ENCODE peak calls at places on chromosomes 2 and 18, in seven cellular contexts. One of them, this sample, is unnamed.

GRCh38 chr18:72672364-72673151 is 128.4 kb upstream of the CBLN2 start:
- DNase-seq in tibial artery: no peak
- DNase-seq in neuronal stem cell: peak
- DNase-seq in stimulated activated naive CD4-positive, alpha-beta T cell treated with Interleukin-2 at 50 U/mL for 16 hours: no peak
- DNase-seq in hypothalamus: no peak
- DNase-seq in vagina: no peak
- DNase-seq in DND-41: peak
- DNase-seq in this sample: no peak

GRCh38 chr2:79393107-79393506 is 119.7 kb upstream of the CTNNA2 start:
- DNase-seq in tibial artery: no peak
- DNase-seq in neuronal stem cell: no peak
- DNase-seq in stimulated activated naive CD4-positive, alpha-beta T cell treated with Interleukin-2 at 50 U/mL for 16 hours: no peak
- DNase-seq in hypothalamus: no peak
- DNase-seq in vagina: no peak
- DNase-seq in DND-41: no peak
- DNase-seq in this sample: no peak

GRCh38 chr2:83006991-83007390 is 1452.1 kb downstream of the SUCLG1 start:
- DNase-seq in tibial artery: no peak
- DNase-seq in neuronal stem cell: no peak
- DNase-seq in stimulated activated naive CD4-positive, alpha-beta T cell treated with Interleukin-2 at 50 U/mL for 16 hours: no peak
- DNase-seq in hypothalamus: no peak
- DNase-seq in vagina: no peak
- DNase-seq in DND-41: no peak
- DNase-seq in this sample: no peak

GRCh38 chr2:45255568-45255967 is 246.3 kb upstream of the SIX2 start:
- DNase-seq in tibial artery: no peak
- DNase-seq in neuronal stem cell: no peak
- DNase-seq in stimulated activated naive CD4-positive, alpha-beta T cell treated with Interleukin-2 at 50 U/mL for 16 hours: no peak
- DNase-seq in hypothalamus: no peak
- DNase-seq in vagina: peak
- DNase-seq in DND-41: no peak
- DNase-seq in this sample: no peak

GRCh38 chr2:38260469-38260868 is 116.6 kb downstream of the ATL2 start:
- DNase-seq in tibial artery: no peak
- DNase-seq in neuronal stem cell: no peak
- DNase-seq in stimulated activated naive CD4-positive, alpha-beta T cell treated with Interleukin-2 at 50 U/mL for 16 hours: no peak
- DNase-seq in hypothalamus: no peak
- DNase-seq in vagina: no peak
- DNase-seq in DND-41: no peak
- DNase-seq in this sample: no peak

GRCh38 chr18:79926306-79926705 is 25.1 kb downstream of the SLC66A2 start:
- DNase-seq in tibial artery: peak
- DNase-seq in neuronal stem cell: no peak
- DNase-seq in stimulated activated naive CD4-positive, alpha-beta T cell treated with Interleukin-2 at 50 U/mL for 16 hours: no peak
- DNase-seq in hypothalamus: no peak
- DNase-seq in vagina: no peak
- DNase-seq in DND-41: no peak
- DNase-seq in this sample: peak

GRCh38 chr2:45119038-45119437 is 109.8 kb upstream of the SIX2 start:
- DNase-seq in tibial artery: no peak
- DNase-seq in neuronal stem cell: no peak
- DNase-seq in stimulated activated naive CD4-positive, alpha-beta T cell treated with Interleukin-2 at 50 U/mL for 16 hours: no peak
- DNase-seq in hypothalamus: no peak
- DNase-seq in vagina: no peak
- DNase-seq in DND-41: no peak
- DNase-seq in this sample: no peak

GRCh38 chr2:6913415-6914157 is 3.6 kb upstream of the RNF144A start:
- DNase-seq in tibial artery: no peak
- DNase-seq in neuronal stem cell: no peak
- DNase-seq in stimulated activated naive CD4-positive, alpha-beta T cell treated with Interleukin-2 at 50 U/mL for 16 hours: peak
- DNase-seq in hypothalamus: no peak
- DNase-seq in vagina: no peak
- DNase-seq in DND-41: no peak
- DNase-seq in this sample: no peak

GRCh38 chr2:129189617-129190016 is 789.8 kb upstream of the RAB6C start:
- DNase-seq in tibial artery: no peak
- DNase-seq in neuronal stem cell: no peak
- DNase-seq in stimulated activated naive CD4-positive, alpha-beta T cell treated with Interleukin-2 at 50 U/mL for 16 hours: no peak
- DNase-seq in hypothalamus: no peak
- DNase-seq in vagina: no peak
- DNase-seq in DND-41: no peak
- DNase-seq in this sample: no peak

GRCh38 chr2:47237375-47238357 is 82.6 kb upstream of the STPG4 start:
- DNase-seq in tibial artery: peak
- DNase-seq in neuronal stem cell: no peak
- DNase-seq in stimulated activated naive CD4-positive, alpha-beta T cell treated with Interleukin-2 at 50 U/mL for 16 hours: no peak
- DNase-seq in hypothalamus: no peak
- DNase-seq in vagina: no peak
- DNase-seq in DND-41: no peak
- DNase-seq in this sample: no peak

GRCh38 chr2:44560961-44561360 is 199.2 kb downstream of the CAMKMT start:
- DNase-seq in tibial artery: no peak
- DNase-seq in neuronal stem cell: no peak
- DNase-seq in stimulated activated naive CD4-positive, alpha-beta T cell treated with Interleukin-2 at 50 U/mL for 16 hours: no peak
- DNase-seq in hypothalamus: no peak
- DNase-seq in vagina: no peak
- DNase-seq in DND-41: no peak
- DNase-seq in this sample: no peak

GRCh38 chr18:6174983-6175382 is 239.7 kb downstream of the L3MBTL4 start:
- DNase-seq in tibial artery: no peak
- DNase-seq in neuronal stem cell: no peak
- DNase-seq in stimulated activated naive CD4-positive, alpha-beta T cell treated with Interleukin-2 at 50 U/mL for 16 hours: no peak
- DNase-seq in hypothalamus: no peak
- DNase-seq in vagina: no peak
- DNase-seq in DND-41: no peak
- DNase-seq in this sample: no peak

GRCh38 chr18:56043691-56044090 is 455.7 kb upstream of the TCF4 start:
- DNase-seq in tibial artery: no peak
- DNase-seq in neuronal stem cell: no peak
- DNase-seq in stimulated activated naive CD4-positive, alpha-beta T cell treated with Interleukin-2 at 50 U/mL for 16 hours: no peak
- DNase-seq in hypothalamus: peak
- DNase-seq in vagina: no peak
- DNase-seq in DND-41: no peak
- DNase-seq in this sample: no peak

GRCh38 chr2:116510117-116510671 is 1304.3 kb upstream of the DDX18 start:
- DNase-seq in tibial artery: no peak
- DNase-seq in neuronal stem cell: peak
- DNase-seq in stimulated activated naive CD4-positive, alpha-beta T cell treated with Interleukin-2 at 50 U/mL for 16 hours: no peak
- DNase-seq in hypothalamus: no peak
- DNase-seq in vagina: no peak
- DNase-seq in DND-41: no peak
- DNase-seq in this sample: no peak

GRCh38 chr2:3260959-3261358 is 116.7 kb downstream of the EIPR1 start:
- DNase-seq in tibial artery: no peak
- DNase-seq in neuronal stem cell: no peak
- DNase-seq in stimulated activated naive CD4-positive, alpha-beta T cell treated with Interleukin-2 at 50 U/mL for 16 hours: no peak
- DNase-seq in hypothalamus: no peak
- DNase-seq in vagina: no peak
- DNase-seq in DND-41: no peak
- DNase-seq in this sample: no peak

GRCh38 chr2:111209045-111209514 is 88.4 kb downstream of the BCL2L11 start:
- DNase-seq in tibial artery: no peak
- DNase-seq in neuronal stem cell: no peak
- DNase-seq in stimulated activated naive CD4-positive, alpha-beta T cell treated with Interleukin-2 at 50 U/mL for 16 hours: no peak
- DNase-seq in hypothalamus: no peak
- DNase-seq in vagina: no peak
- DNase-seq in DND-41: no peak
- DNase-seq in this sample: no peak

GRCh38 chr2:151756820-151757219 is 22.5 kb upstream of the NEB start:
- DNase-seq in tibial artery: no peak
- DNase-seq in neuronal stem cell: no peak
- DNase-seq in stimulated activated naive CD4-positive, alpha-beta T cell treated with Interleukin-2 at 50 U/mL for 16 hours: no peak
- DNase-seq in hypothalamus: no peak
- DNase-seq in vagina: no peak
- DNase-seq in DND-41: no peak
- DNase-seq in this sample: no peak

GRCh38 chr2:221758076-221758475 is 186.0 kb upstream of the EPHA4 start:
- DNase-seq in tibial artery: no peak
- DNase-seq in neuronal stem cell: no peak
- DNase-seq in stimulated activated naive CD4-positive, alpha-beta T cell treated with Interleukin-2 at 50 U/mL for 16 hours: no peak
- DNase-seq in hypothalamus: no peak
- DNase-seq in vagina: no peak
- DNase-seq in DND-41: no peak
- DNase-seq in this sample: no peak

GRCh38 chr2:164903944-164904343 is 51.4 kb downstream of the SLC38A11 start:
- DNase-seq in tibial artery: no peak
- DNase-seq in neuronal stem cell: no peak
- DNase-seq in stimulated activated naive CD4-positive, alpha-beta T cell treated with Interleukin-2 at 50 U/mL for 16 hours: no peak
- DNase-seq in hypothalamus: no peak
- DNase-seq in vagina: no peak
- DNase-seq in DND-41: peak
- DNase-seq in this sample: no peak

GRCh38 chr18:24461996-24462395 is 1.6 kb downstream of the HRH4 start:
- DNase-seq in tibial artery: no peak
- DNase-seq in neuronal stem cell: no peak
- DNase-seq in stimulated activated naive CD4-positive, alpha-beta T cell treated with Interleukin-2 at 50 U/mL for 16 hours: no peak
- DNase-seq in hypothalamus: no peak
- DNase-seq in vagina: no peak
- DNase-seq in DND-41: no peak
- DNase-seq in this sample: no peak

GRCh38 chr18:6482198-6482977 is 67.7 kb upstream of the L3MBTL4 start:
- DNase-seq in tibial artery: peak
- DNase-seq in neuronal stem cell: peak
- DNase-seq in stimulated activated naive CD4-positive, alpha-beta T cell treated with Interleukin-2 at 50 U/mL for 16 hours: no peak
- DNase-seq in hypothalamus: no peak
- DNase-seq in vagina: no peak
- DNase-seq in DND-41: no peak
- DNase-seq in this sample: no peak

GRCh38 chr2:68768951-68769350 is 34.3 kb downstream of the ARHGAP25 start:
- DNase-seq in tibial artery: no peak
- DNase-seq in neuronal stem cell: no peak
- DNase-seq in stimulated activated naive CD4-positive, alpha-beta T cell treated with Interleukin-2 at 50 U/mL for 16 hours: no peak
- DNase-seq in hypothalamus: no peak
- DNase-seq in vagina: no peak
- DNase-seq in DND-41: no peak
- DNase-seq in this sample: no peak

GRCh38 chr2:172270278-172271079 is 156.9 kb upstream of the ITGA6 start:
- DNase-seq in tibial artery: no peak
- DNase-seq in neuronal stem cell: no peak
- DNase-seq in stimulated activated naive CD4-positive, alpha-beta T cell treated with Interleukin-2 at 50 U/mL for 16 hours: no peak
- DNase-seq in hypothalamus: no peak
- DNase-seq in vagina: no peak
- DNase-seq in DND-41: peak
- DNase-seq in this sample: no peak

GRCh38 chr2:232342635-232343565 is 35.7 kb upstream of the ALPP start:
- DNase-seq in tibial artery: peak
- DNase-seq in neuronal stem cell: no peak
- DNase-seq in stimulated activated naive CD4-positive, alpha-beta T cell treated with Interleukin-2 at 50 U/mL for 16 hours: no peak
- DNase-seq in hypothalamus: no peak
- DNase-seq in vagina: no peak
- DNase-seq in DND-41: no peak
- DNase-seq in this sample: no peak

GRCh38 chr2:150977296-150977695 is 284.4 kb downstream of the RBM43 start:
- DNase-seq in tibial artery: no peak
- DNase-seq in neuronal stem cell: no peak
- DNase-seq in stimulated activated naive CD4-positive, alpha-beta T cell treated with Interleukin-2 at 50 U/mL for 16 hours: no peak
- DNase-seq in hypothalamus: no peak
- DNase-seq in vagina: no peak
- DNase-seq in DND-41: no peak
- DNase-seq in this sample: no peak

GRCh38 chr2:58186501-58186900 is 54.6 kb downstream of the FANCL start:
- DNase-seq in tibial artery: no peak
- DNase-seq in neuronal stem cell: no peak
- DNase-seq in stimulated activated naive CD4-positive, alpha-beta T cell treated with Interleukin-2 at 50 U/mL for 16 hours: no peak
- DNase-seq in hypothalamus: no peak
- DNase-seq in vagina: no peak
- DNase-seq in DND-41: no peak
- DNase-seq in this sample: no peak

GRCh38 chr18:72360628-72361027 is 183.5 kb downstream of the CBLN2 start:
- DNase-seq in tibial artery: no peak
- DNase-seq in neuronal stem cell: no peak
- DNase-seq in stimulated activated naive CD4-positive, alpha-beta T cell treated with Interleukin-2 at 50 U/mL for 16 hours: no peak
- DNase-seq in hypothalamus: no peak
- DNase-seq in vagina: no peak
- DNase-seq in DND-41: no peak
- DNase-seq in this sample: no peak

GRCh38 chr18:59846814-59847490 is 52.8 kb upstream of the PMAIP1 start:
- DNase-seq in tibial artery: no peak
- DNase-seq in neuronal stem cell: no peak
- DNase-seq in stimulated activated naive CD4-positive, alpha-beta T cell treated with Interleukin-2 at 50 U/mL for 16 hours: peak
- DNase-seq in hypothalamus: no peak
- DNase-seq in vagina: no peak
- DNase-seq in DND-41: no peak
- DNase-seq in this sample: peak

GRCh38 chr2:224261316-224261715 is 140.6 kb downstream of the FAM124B start:
- DNase-seq in tibial artery: no peak
- DNase-seq in neuronal stem cell: no peak
- DNase-seq in stimulated activated naive CD4-positive, alpha-beta T cell treated with Interleukin-2 at 50 U/mL for 16 hours: no peak
- DNase-seq in hypothalamus: no peak
- DNase-seq in vagina: no peak
- DNase-seq in DND-41: no peak
- DNase-seq in this sample: no peak

GRCh38 chr2:202317080-202317859 is 51.7 kb downstream of the NOP58 start:
- DNase-seq in tibial artery: peak
- DNase-seq in neuronal stem cell: no peak
- DNase-seq in stimulated activated naive CD4-positive, alpha-beta T cell treated with Interleukin-2 at 50 U/mL for 16 hours: no peak
- DNase-seq in hypothalamus: no peak
- DNase-seq in vagina: no peak
- DNase-seq in DND-41: no peak
- DNase-seq in this sample: no peak

GRCh38 chr2:64062840-64063239 is 43.6 kb upstream of the VPS54 start:
- DNase-seq in tibial artery: no peak
- DNase-seq in neuronal stem cell: no peak
- DNase-seq in stimulated activated naive CD4-positive, alpha-beta T cell treated with Interleukin-2 at 50 U/mL for 16 hours: no peak
- DNase-seq in hypothalamus: no peak
- DNase-seq in vagina: no peak
- DNase-seq in DND-41: no peak
- DNase-seq in this sample: no peak

GRCh38 chr2:159176555-159176954 is 109.9 kb downstream of the WDSUB1 start:
- DNase-seq in tibial artery: no peak
- DNase-seq in neuronal stem cell: no peak
- DNase-seq in stimulated activated naive CD4-positive, alpha-beta T cell treated with Interleukin-2 at 50 U/mL for 16 hours: no peak
- DNase-seq in hypothalamus: no peak
- DNase-seq in vagina: no peak
- DNase-seq in DND-41: no peak
- DNase-seq in this sample: no peak

GRCh38 chr2:18829331-18829902 is 240.0 kb upstream of the NT5C1B start:
- DNase-seq in tibial artery: no peak
- DNase-seq in neuronal stem cell: no peak
- DNase-seq in stimulated activated naive CD4-positive, alpha-beta T cell treated with Interleukin-2 at 50 U/mL for 16 hours: no peak
- DNase-seq in hypothalamus: no peak
- DNase-seq in vagina: no peak
- DNase-seq in DND-41: no peak
- DNase-seq in this sample: no peak

GRCh38 chr2:235550378-235550760 is 56.5 kb downstream of the AGAP1 start:
- DNase-seq in tibial artery: no peak
- DNase-seq in neuronal stem cell: no peak
- DNase-seq in stimulated activated naive CD4-positive, alpha-beta T cell treated with Interleukin-2 at 50 U/mL for 16 hours: no peak
- DNase-seq in hypothalamus: no peak
- DNase-seq in vagina: no peak
- DNase-seq in DND-41: no peak
- DNase-seq in this sample: no peak

This sample was measured in activated naive CD4-positive, alpha-beta T cell treated with anti-CD3 and anti-CD28 coated beads, Interleukin-2, amount 50 U/mL, for 72 hours.